ENCODE peak calls at places on chromosomes 6 and 20, in six cellular contexts. Q is pancreas, E is lower leg skin, T is GM06990, U is endothelial cell of umbilical vein, P is Calu3. K is an unnamed sample.

GRCh38 chr6:147158881-147159280 is 45.3 kb upstream of the STXBP5 start:
- DNase-seq in Q (no peak), E (no peak), T (no peak), U (no peak), P (no peak), K (no peak)

GRCh38 chr20:56443654-56444540 is 24.5 kb upstream of the RTF2 start:
- DNase-seq in Q (no peak), E (no peak), T (no peak), U (no peak), P (no peak), K (no peak)

GRCh38 chr6:137709424-137710281 is 157.4 kb upstream of the TNFAIP3 start:
- DNase-seq in Q (no peak), E (no peak), T (no peak), U (no peak), P (no peak), K (no peak)

GRCh38 chr20:36098364-36098763 is 56.2 kb upstream of the EPB41L1 start:
- DNase-seq in Q (no peak), E (peak), T (peak), U (peak), P (no peak), K (no peak)

GRCh38 chr20:58703765-58704331 is 11.2 kb downstream of the NPEPL1 start:
- DNase-seq in Q (no peak), E (no peak), T (no peak), U (no peak), P (no peak), K (no peak)

GRCh38 chr6:11682525-11682924 is 96.1 kb downstream of the ADTRP start:
- DNase-seq in Q (no peak), E (no peak), T (no peak), U (no peak), P (no peak), K (no peak)

GRCh38 chr20:53800883-53801604 is 207.4 kb upstream of the ZNF217 start:
- DNase-seq in Q (no peak), E (no peak), T (no peak), U (no peak), P (no peak), K (no peak)

GRCh38 chr6:83378621-83379388 is 52.0 kb downstream of the ME1 start:
- DNase-seq in Q (no peak), E (no peak), T (no peak), U (no peak), P (no peak), K (no peak)

GRCh38 chr6:142698751-142699150 is 246.2 kb downstream of the HIVEP2 start:
- DNase-seq in Q (no peak), E (no peak), T (no peak), U (no peak), P (no peak), K (no peak)

GRCh38 chr20:23043376-23043775 is 6.1 kb downstream of the THBD start:
- DNase-seq in Q (no peak), E (no peak), T (no peak), U (no peak), P (peak), K (no peak)

GRCh38 chr6:170147056-170147787 is 143.7 kb downstream of the DLL1 start:
- DNase-seq in Q (no peak), E (no peak), T (no peak), U (no peak), P (peak), K (no peak)

GRCh38 chr6:127457444-127458064 is 1.6 kb downstream of the KIAA0408 start:
- DNase-seq in Q (no peak), E (peak), T (no peak), U (no peak), P (no peak), K (no peak)

GRCh38 chr6:41655706-41656668 is 17.7 kb downstream of the MDFI start:
- DNase-seq in Q (no peak), E (no peak), T (no peak), U (peak), P (no peak), K (no peak)

GRCh38 chr6:41689171-41690008 is 46.0 kb downstream of the TFEB start:
- DNase-seq in Q (no peak), E (no peak), T (no peak), U (no peak), P (no peak), K (no peak)

GRCh38 chr6:9428416-9429172 is 986.3 kb downstream of the TFAP2A start:
- DNase-seq in Q (no peak), E (no peak), T (no peak), U (no peak), P (no peak), K (no peak)

GRCh38 chr6:57421503-57421902 is 104.1 kb downstream of the PRIM2 start:
- DNase-seq in Q (no peak), E (no peak), T (no peak), U (no peak), P (no peak), K (no peak)

GRCh38 chr6:2081155-2082138 is 164.0 kb downstream of the GMDS start:
- DNase-seq in Q (no peak), E (no peak), T (peak), U (no peak), P (no peak), K (no peak)

GRCh38 chr20:43188234-43188653 is 1.5 kb downstream of the PTPRT start:
- DNase-seq in Q (no peak), E (no peak), T (no peak), U (no peak), P (no peak), K (no peak)

GRCh38 chr20:62921119-62921687 is 5.1 kb downstream of the DIDO1 start:
- DNase-seq in Q (peak), E (peak), T (no peak), U (peak), P (peak), K (peak)

GRCh38 chr6:148329568-148330299 is 12.9 kb upstream of the SASH1 start:
- DNase-seq in Q (no peak), E (no peak), T (no peak), U (peak), P (no peak), K (no peak)

GRCh38 chr20:6886065-6886729 is 118.7 kb downstream of the BMP2 start:
- DNase-seq in Q (no peak), E (no peak), T (no peak), U (no peak), P (no peak), K (peak)

GRCh38 chr20:38633577-38634093 is 32.0 kb downstream of the ARHGAP40 start:
- DNase-seq in Q (peak), E (no peak), T (no peak), U (peak), P (peak), K (peak)

GRCh38 chr6:105593805-105594231 is 190.9 kb upstream of the PREP start:
- DNase-seq in Q (no peak), E (no peak), T (no peak), U (no peak), P (no peak), K (no peak)

GRCh38 chr6:31945507-31946369 is at the start of gene CFB:
- DNase-seq in Q (peak), E (peak), T (no peak), U (peak), P (peak), K (no peak)

GRCh38 chr6:106257195-106257594 is 68.4 kb downstream of the ATG5 start:
- DNase-seq in Q (no peak), E (no peak), T (no peak), U (no peak), P (no peak), K (no peak)

GRCh38 chr20:57322476-57322875 is 7.1 kb upstream of the SPO11 start:
- DNase-seq in Q (no peak), E (no peak), T (no peak), U (no peak), P (no peak), K (no peak)

GRCh38 chr6:139583420-139583819 is 209.0 kb upstream of the CITED2 start:
- DNase-seq in Q (no peak), E (no peak), T (no peak), U (no peak), P (no peak), K (no peak)

GRCh38 chr20:26209171-26209941 is 512.7 kb upstream of the ZNF337 start:
- DNase-seq in Q (no peak), E (no peak), T (peak), U (no peak), P (no peak), K (peak)

GRCh38 chr6:25223421-25224052 is 55.6 kb upstream of the CARMIL1 start:
- DNase-seq in Q (peak), E (peak), T (peak), U (peak), P (peak), K (peak)

GRCh38 chr20:21767739-21768223 is 62.3 kb downstream of the PAX1 start:
- DNase-seq in Q (no peak), E (no peak), T (peak), U (no peak), P (no peak), K (peak)

GRCh38 chr6:106381871-106382270 is 21.4 kb downstream of the CRYBG1 start:
- DNase-seq in Q (no peak), E (no peak), T (no peak), U (no peak), P (peak), K (no peak)

GRCh38 chr6:25014806-25015560 is 79.2 kb upstream of the RIPOR2 start:
- DNase-seq in Q (no peak), E (peak), T (no peak), U (peak), P (no peak), K (no peak)

GRCh38 chr6:149112976-149113375 is 204.5 kb upstream of the TAB2 start:
- DNase-seq in Q (no peak), E (no peak), T (no peak), U (no peak), P (no peak), K (no peak)

GRCh38 chr6:119521251-119521650 is 171.7 kb upstream of the MAN1A1 start:
- DNase-seq in Q (no peak), E (no peak), T (no peak), U (no peak), P (no peak), K (no peak)

GRCh38 chr20:35497780-35498189 is 31.7 kb downstream of the C20orf173 start:
- DNase-seq in Q (no peak), E (no peak), T (no peak), U (no peak), P (no peak), K (no peak)

GRCh38 chr20:46564241-46564957 is 13.9 kb upstream of the OCSTAMP start:
- DNase-seq in Q (no peak), E (no peak), T (no peak), U (no peak), P (no peak), K (no peak)

GRCh38 chr20:45343445-45343866 is 4.8 kb downstream of the SDC4 start:
- DNase-seq in Q (peak), E (no peak), T (no peak), U (no peak), P (peak), K (no peak)

GRCh38 chr6:90296346-90297123 is at the start of gene BACH2:
- DNase-seq in Q (peak), E (peak), T (peak), U (peak), P (peak), K (peak)

GRCh38 chr6:90294989-90295853 is 1.4 kb downstream of the BACH2 start:
- DNase-seq in Q (peak), E (peak), T (peak), U (peak), P (peak), K (peak)

GRCh38 chr6:90294614-90294988 is 2.0 kb downstream of the BACH2 start:
- DNase-seq in Q (no peak), E (no peak), T (no peak), U (no peak), P (no peak), K (peak)

GRCh38 chr6:90297124-90297865 is 652 bp upstream of the BACH2 start:
- DNase-seq in Q (peak), E (no peak), T (no peak), U (no peak), P (peak), K (no peak)

DNA sequence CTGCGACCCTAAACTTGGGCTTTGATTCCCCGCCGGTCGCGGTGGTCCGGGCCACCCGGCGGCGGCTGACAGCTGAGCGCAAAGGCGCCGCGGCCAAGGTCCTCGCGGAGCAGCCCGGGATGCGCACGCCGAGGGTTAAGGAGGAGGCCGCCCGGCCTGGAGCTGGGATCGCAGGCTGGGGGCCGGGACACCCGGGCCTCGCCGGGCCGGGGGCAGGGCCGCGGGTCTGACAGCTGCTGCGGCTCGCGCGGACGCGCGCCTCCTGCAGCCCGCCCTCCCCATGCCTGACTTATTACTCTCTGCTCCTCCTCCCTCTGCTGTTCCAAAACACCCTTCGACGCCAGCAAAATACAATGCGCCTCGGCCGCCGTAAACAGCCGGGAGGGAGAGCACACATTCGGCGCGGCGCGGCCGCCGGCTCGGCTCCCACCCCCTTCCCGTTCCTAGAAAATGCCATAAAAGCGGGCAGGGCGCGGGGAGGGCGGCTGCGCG is 743 bp downstream of the BACH2 start:
- DNase-seq in Q (peak), E (peak), T (peak), U (peak), P (peak), K (peak)
- TF ChIP-seq CTCF in Q (no peak), E (no peak), T (no peak), U (peak), P (no peak), K (no peak)

GRCh38 chr20:9808166-9808565 is 30.7 kb downstream of the PAK5 start:
- DNase-seq in Q (no peak), E (no peak), T (no peak), U (no peak), P (no peak), K (no peak)
- TF ChIP-seq CTCF in Q (no peak), E (no peak), T (no peak), U (no peak), P (no peak), K (no peak)

DNA sequence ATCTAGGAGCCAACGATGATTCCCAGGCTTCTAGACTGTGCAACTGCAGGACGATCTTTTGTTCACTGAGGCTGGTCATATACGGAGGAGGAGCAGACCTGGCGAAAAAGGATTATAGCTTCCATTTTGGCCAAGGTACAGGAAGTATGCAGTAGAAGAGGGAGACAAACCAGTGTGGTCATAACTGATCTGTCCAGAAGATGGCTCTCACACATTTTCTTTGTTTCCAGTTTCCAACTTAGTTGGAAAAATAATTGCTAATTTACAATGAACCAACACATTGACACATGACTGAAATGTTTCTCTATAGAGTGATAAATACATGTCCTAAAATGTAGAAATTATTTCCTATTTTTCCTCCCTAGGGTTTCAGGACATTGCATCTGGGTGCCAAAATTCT is 364.1 kb upstream of the BTBD3 start:
- DNase-seq in Q (no peak), E (no peak), T (no peak), U (peak), P (peak), K (no peak)
- TF ChIP-seq CTCF in Q (peak), E (no peak), T (no peak), U (peak), P (no peak), K (peak)

GRCh38 chr20:50645253-50646068 is 45.9 kb downstream of the RIPOR3 start:
- DNase-seq in Q (peak), E (peak), T (no peak), U (peak), P (peak), K (peak)
- TF ChIP-seq CTCF in Q (no peak), E (peak), T (no peak), U (no peak), P (no peak), K (no peak)

DNA sequence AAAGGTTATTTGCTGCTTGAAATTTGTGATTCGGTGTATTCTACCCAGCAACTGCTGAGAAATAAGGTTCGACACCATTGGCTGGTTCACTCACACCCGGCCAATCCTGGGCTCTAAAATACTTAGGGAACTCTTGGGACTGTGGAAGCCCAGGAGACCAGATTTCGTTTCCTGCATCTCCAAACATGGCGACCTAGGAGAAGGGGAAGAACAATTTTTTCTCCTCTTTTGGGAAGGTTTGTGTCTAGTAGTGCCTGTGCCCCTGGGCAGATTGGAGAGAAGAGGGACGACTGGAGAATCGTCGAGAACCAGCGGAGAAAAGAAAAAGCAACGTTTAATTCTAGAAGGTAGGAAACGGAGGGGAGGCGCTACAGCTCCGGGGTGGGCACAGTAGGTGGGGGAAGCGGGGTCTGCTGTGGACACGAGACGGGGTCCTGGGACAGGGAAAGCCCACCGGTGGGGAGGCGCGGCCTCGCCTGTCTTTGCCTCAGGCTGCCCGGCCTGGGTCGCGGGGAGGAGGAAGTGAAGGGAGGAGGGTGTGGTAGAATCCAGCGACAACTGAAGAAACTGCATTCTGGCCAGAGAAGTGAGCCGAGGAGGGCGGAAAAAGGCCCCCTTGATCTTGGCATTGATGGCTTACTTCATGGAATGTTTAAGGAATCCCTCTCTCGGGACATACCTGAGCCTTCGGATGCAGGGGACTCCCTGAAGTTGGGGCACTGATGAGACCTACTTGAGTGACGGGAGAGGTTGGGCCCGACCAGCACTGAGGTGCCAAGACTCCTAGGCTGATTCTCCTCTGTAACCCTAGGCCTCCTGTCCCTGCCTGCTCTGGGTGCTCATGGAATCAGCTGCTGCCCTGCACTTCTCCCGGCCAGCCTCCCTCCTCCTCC is at the start of gene BTN2A1:
- DNase-seq in Q (peak), E (peak), T (peak), U (peak), P (peak), K (peak)
- TF ChIP-seq CTCF in Q (no peak), E (no peak), T (no peak), U (no peak), P (no peak), K (no peak)

GRCh38 chr6:13348320-13349113 is 20.2 kb upstream of the TBC1D7 start:
- DNase-seq in Q (no peak), E (no peak), T (no peak), U (no peak), P (no peak), K (no peak)
- TF ChIP-seq CTCF in Q (no peak), E (no peak), T (no peak), U (no peak), P (no peak), K (no peak)

GRCh38 chr20:1466211-1467081 is at the start of gene NSFL1C:
- DNase-seq in Q (peak), E (peak), T (peak), U (peak), P (peak), K (peak)
- TF ChIP-seq CTCF in Q (peak), E (no peak), T (peak), U (peak), P (peak), K (peak)